ENCODE peak calls at places on chromosomes 2 and 18, in ten cellular contexts. Q is stimulated activated CD8-positive, alpha-beta memory T cell treated with anti-CD3 and anti-CD28 coated beads, Interleukin-12 subunit alpha, Interleukin-12 subunit beta, amount 100 ng/mL, for 1 hour; K is NAMALWA; E is vagina; A is ELR; F is ureter; P is H4; S is amniotic stem cell; R is activated gamma-delta T cell treated with Interleukin-2 at 50 U/mL for 16 hours; Y is NCI-H2081. G is an unnamed sample.

GRCh38 chr2:238427435-238428162 is 872 bp downstream of the ASB1 start:
- DNase-seq in Q (no peak), K (no peak), E (no peak), A (peak; percentile 36), F (no peak), P (no peak), S (no peak), R (no peak), Y (no peak), G (no peak)

GRCh38 chr18:64244571-64244970 is 95.7 kb upstream of the LINC00305 start:
- DNase-seq in Q (no peak), K (peak; percentile 2), E (no peak), A (no peak), F (no peak), P (no peak), S (no peak), R (no peak), Y (peak; percentile 8), G (no peak)

GRCh38 chr2:181457741-181458425 is 697 bp downstream of the ITGA4 start:
- DNase-seq in Q (no peak), K (peak; percentile 65), E (no peak), A (peak; percentile 74), F (peak; percentile 46), P (peak; percentile 22), S (no peak), R (peak; percentile 56), Y (no peak), G (peak; percentile 65)

GRCh38 chr2:199458806-199459285 is 1.1 kb upstream of the SATB2 start:
- DNase-seq in Q (no peak), K (no peak), E (no peak), A (no peak), F (peak; percentile 44), P (peak; percentile 13), S (no peak), R (no peak), Y (no peak), G (no peak)

GRCh38 chr2:19300961-19301360 is 57.5 kb downstream of the OSR1 start:
- DNase-seq in Q (no peak), K (no peak), E (no peak), A (no peak), F (no peak), P (no peak), S (no peak), R (no peak), Y (no peak), G (no peak)

GRCh38 chr18:23884712-23885375 is 129.7 kb upstream of the TTC39C start:
- DNase-seq in Q (no peak), K (no peak), E (no peak), A (no peak), F (peak; percentile 73), P (no peak), S (no peak), R (no peak), Y (peak; percentile 66), G (no peak)

GRCh38 chr2:232875256-232876070 is 5.4 kb downstream of the SNORC start:
- DNase-seq in Q (no peak), K (no peak), E (no peak), A (no peak), F (no peak), P (no peak), S (no peak), R (no peak), Y (peak; percentile 33), G (no peak)

GRCh38 chr2:221434155-221434554 is 137.9 kb downstream of the EPHA4 start:
- DNase-seq in Q (no peak), K (no peak), E (no peak), A (no peak), F (no peak), P (no peak), S (no peak), R (no peak), Y (no peak), G (no peak)

GRCh38 chr2:3628800-3629199 is 29.2 kb upstream of the ALLC start:
- DNase-seq in Q (no peak), K (peak; percentile 19), E (peak; percentile 52), A (peak; percentile 15), F (peak; percentile 39), P (no peak), S (no peak), R (no peak), Y (no peak), G (peak; percentile 56)

GRCh38 chr2:54041135-54041534 is 70.3 kb upstream of the PSME4 start:
- DNase-seq in Q (no peak), K (no peak), E (no peak), A (peak; percentile 42), F (no peak), P (no peak), S (no peak), R (peak; percentile 34), Y (no peak), G (peak; percentile 83)

GRCh38 chr18:25672490-25672889 is 320.5 kb upstream of the ZNF521 start:
- DNase-seq in Q (no peak), K (peak; percentile 19), E (no peak), A (no peak), F (no peak), P (no peak), S (no peak), R (no peak), Y (no peak), G (no peak)

GRCh38 chr2:75340560-75340959 is 141.2 kb upstream of the TACR1 start:
- DNase-seq in Q (no peak), K (no peak), E (no peak), A (peak; percentile 51), F (no peak), P (peak; percentile 40), S (no peak), R (no peak), Y (peak; percentile 83), G (no peak)

GRCh38 chr2:24824966-24825882 is 32.0 kb downstream of the CENPO start:
- DNase-seq in Q (no peak), K (no peak), E (peak; percentile 72), A (peak; percentile 29), F (peak; percentile 42), P (no peak), S (no peak), R (peak; percentile 19), Y (no peak), G (no peak)